ENCODE peak calls at places on chromosomes 5 and 9, in seven cellular contexts. G, F, C, P, K, Q and M are unnamed samples.

GRCh38 chr5:56561-57290 is 35.2 kb upstream of the PLEKHG4B start:
- DNase-seq in C (no peak), G (no peak), K (peak), P (peak), Q (no peak), F (no peak), M (peak)

GRCh38 chr5:98248949-98249348 is 524.5 kb upstream of the RGMB start:
- DNase-seq in P (no peak), Q (no peak), K (peak), G (no peak), C (no peak), F (no peak), M (peak)

GRCh38 chr9:121353246-121353975 is 16.6 kb downstream of the STOM start:
- DNase-seq in P (no peak), F (no peak), G (no peak), K (no peak), Q (no peak), C (no peak), M (no peak)

GRCh38 chr9:22469928-22470544 is 23.4 kb downstream of the DMRTA1 start:
- DNase-seq in C (peak), P (peak), F (peak), K (peak), G (peak), Q (no peak), M (peak)

GRCh38 chr9:96688745-96689464 is 33.8 kb upstream of the PRXL2C start:
- DNase-seq in K (no peak), Q (no peak), P (no peak), F (no peak), C (no peak), G (no peak), M (no peak)

GRCh38 chr9:1102010-1102712 is 52.0 kb downstream of the DMRT2 start:
- DNase-seq in C (no peak), F (no peak), G (no peak), Q (no peak), K (no peak), P (peak), M (no peak)

GRCh38 chr5:173973614-173973969 is 15.4 kb upstream of the C5orf47 start:
- DNase-seq in P (no peak), F (no peak), K (no peak), Q (no peak), C (peak), G (no peak), M (no peak)

GRCh38 chr9:37972346-37972745 is 68.4 kb upstream of the SLC25A51 start:
- DNase-seq in G (no peak), F (no peak), P (no peak), C (no peak), Q (peak), K (peak), M (no peak)

GRCh38 chr9:70865471-70865870 is 255.9 kb downstream of the TRPM3 start:
- DNase-seq in K (no peak), Q (no peak), F (no peak), G (no peak), C (no peak), P (no peak), M (no peak)

GRCh38 chr5:53424691-53425597 is 55.5 kb upstream of the FST start:
- DNase-seq in P (no peak), G (no peak), F (no peak), K (no peak), C (no peak), Q (no peak), M (no peak)

GRCh38 chr9:129316281-129317030 is 138.4 kb upstream of the IER5L start:
- DNase-seq in K (no peak), Q (peak), P (no peak), C (no peak), F (no peak), G (no peak), M (no peak)

GRCh38 chr5:69512740-69513260 is 20.2 kb downstream of the OCLN start:
- DNase-seq in K (peak), Q (no peak), F (no peak), C (no peak), P (no peak), G (no peak), M (peak)

GRCh38 chr9:133991964-133992779 is at the start of gene VAV2:
- DNase-seq in G (no peak), F (peak), P (peak), K (peak), Q (peak), C (peak), M (no peak)

GRCh38 chr9:126131066-126132010 is 195.3 kb upstream of the MVB12B start:
- DNase-seq in F (no peak), C (peak), G (no peak), K (no peak), Q (peak), P (no peak), M (no peak)

GRCh38 chr5:32501071-32501470 is 56.5 kb upstream of the ZFR start:
- DNase-seq in Q (no peak), C (no peak), F (no peak), P (no peak), G (no peak), K (no peak), M (no peak)

GRCh38 chr5:154570572-154571324 is 92.7 kb upstream of the HAND1 start:
- DNase-seq in K (no peak), C (no peak), Q (no peak), P (no peak), G (no peak), F (no peak), M (no peak)

GRCh38 chr9:100670719-100671118 is 92.8 kb downstream of the CAVIN4 start:
- DNase-seq in F (no peak), P (peak), G (peak), C (peak), Q (no peak), K (no peak), M (no peak)

GRCh38 chr5:36777105-36777757 is 99.3 kb upstream of the NIPBL start:
- DNase-seq in C (peak), Q (no peak), K (peak), F (peak), P (peak), G (no peak), M (peak)

GRCh38 chr9:38160613-38161215 is 91.7 kb upstream of the SHB start:
- DNase-seq in Q (no peak), K (peak), G (peak), F (peak), P (peak), C (peak), M (peak)

GRCh38 chr9:110081395-110081794 is 126.6 kb downstream of the C9orf152 start:
- DNase-seq in Q (no peak), P (no peak), F (no peak), C (no peak), K (peak), G (no peak), M (peak)

GRCh38 chr5:59540366-59540765 is 353.2 kb downstream of the PDE4D start:
- DNase-seq in K (no peak), C (peak), F (no peak), P (no peak), G (no peak), Q (no peak), M (no peak)

GRCh38 chr9:306907-307306 is 92.2 kb downstream of the DOCK8 start:
- DNase-seq in P (peak), K (no peak), C (no peak), F (no peak), G (no peak), Q (no peak), M (no peak)

GRCh38 chr5:180343110-180343845 is 9.9 kb downstream of the GFPT2 start:
- DNase-seq in F (no peak), P (no peak), C (peak), Q (peak), K (peak), G (no peak), M (peak)

GRCh38 chr5:68661237-68661636 is 432.6 kb upstream of the SLC30A5 start:
- DNase-seq in C (no peak), G (no peak), F (no peak), P (peak), Q (no peak), K (peak), M (peak)

GRCh38 chr9:85941617-85941930 is 628 bp downstream of the NAA35 start:
- DNase-seq in F (no peak), G (no peak), Q (no peak), K (peak), P (no peak), C (no peak), M (no peak)

GRCh38 chr5:51968756-51969155 is 585.5 kb downstream of the ISL1 start:
- DNase-seq in P (no peak), F (no peak), Q (no peak), K (no peak), C (peak), G (no peak), M (no peak)

GRCh38 chr9:130988400-130988747 is 20.6 kb upstream of the LAMC3 start:
- DNase-seq in K (no peak), P (no peak), F (no peak), C (no peak), Q (no peak), G (no peak), M (no peak)

GRCh38 chr9:119933191-119933590 is 564.0 kb upstream of the BRINP1 start:
- DNase-seq in C (no peak), Q (no peak), G (no peak), F (no peak), P (no peak), K (no peak), M (no peak)

GRCh38 chr5:6705088-6705487 is 8.1 kb upstream of the TENT4A start:
- DNase-seq in G (no peak), K (no peak), C (no peak), F (no peak), P (no peak), Q (no peak), M (no peak)